ENCODE peak calls at places on chromosomes 12 and 14, in five cellular contexts. U is ovary, Z is heart left ventricle, E is heart right ventricle, T is psoas muscle. W is an unnamed sample. For H3K27me3, the result is how much of the 10 kb centered on the place peaks cover.

GRCh38 chr14:68235011-68235410 is 415.4 kb downstream of the RAD51B start:
- DNase-seq in U (no peak), Z (no peak), E (no peak), T (no peak), W (no peak)

GRCh38 chr12:113908584-113909100 is 57.5 kb downstream of the RBM19 start:
- DNase-seq in U (no peak), Z (no peak), E (no peak), T (no peak), W (no peak)

GRCh38 chr12:3964404-3964803 is 91.2 kb upstream of the PARP11 start:
- DNase-seq in U (no peak), Z (no peak), E (no peak), T (no peak), W (no peak)

GRCh38 chr12:13144266-13144828 is 40.9 kb upstream of the GSG1 start:
- DNase-seq in U (no peak), Z (no peak), E (no peak), T (no peak), W (no peak)

GRCh38 chr12:121202407-121203355 is 7.2 kb upstream of the P2RX4 start:
- DNase-seq in U (no peak), Z (no peak), E (no peak), T (no peak), W (no peak)

GRCh38 chr12:103571286-103571685 is 15.8 kb upstream of the STAB2 start:
- DNase-seq in U (no peak), Z (peak), E (peak), T (no peak), W (no peak)

GRCh38 chr12:89783321-89784060 is 74.9 kb upstream of the ATP2B1 start:
- DNase-seq in U (peak), Z (peak), E (no peak), T (no peak), W (no peak)

GRCh38 chr12:70982286-70982685 is 61.7 kb upstream of the PTPRR start:
- DNase-seq in U (no peak), Z (no peak), E (no peak), T (no peak), W (no peak)

GRCh38 chr14:61710853-61711817 is 15.8 kb downstream of the HIF1A start:
- DNase-seq in U (no peak), Z (no peak), E (no peak), T (no peak), W (no peak)

GRCh38 chr12:80000831-80001230 is 65.9 kb upstream of the PPP1R12A start:
- DNase-seq in U (no peak), Z (no peak), E (no peak), T (no peak), W (no peak)

GRCh38 chr14:20794644-20795369 is 7.8 kb downstream of the RNASE1 start:
- DNase-seq in U (no peak), Z (no peak), E (no peak), T (no peak), W (no peak)

GRCh38 chr12:24421759-24422158 is 472.3 kb upstream of the SOX5 start:
- DNase-seq in U (no peak), Z (no peak), E (no peak), T (no peak), W (no peak)

GRCh38 chr14:68924392-68925158 is 54.5 kb downstream of the ACTN1 start:
- DNase-seq in U (no peak), Z (peak), E (peak), T (no peak), W (no peak)

GRCh38 chr14:26199599-26200370 is 398.0 kb downstream of the NOVA1 start:
- DNase-seq in U (no peak), Z (no peak), E (no peak), T (no peak), W (no peak)

GRCh38 chr14:26204954-26205479 is 392.8 kb downstream of the NOVA1 start:
- DNase-seq in U (peak), Z (peak), E (peak), T (peak), W (no peak)

GRCh38 chr14:26206640-26207039 is 391.2 kb downstream of the NOVA1 start:
- DNase-seq in U (no peak), Z (no peak), E (no peak), T (no peak), W (no peak)

GRCh38 chr14:26200675-26201074 is 397.2 kb downstream of the NOVA1 start:
- DNase-seq in U (no peak), Z (no peak), E (no peak), T (no peak), W (no peak)

GRCh38 chr14:26204362-26204953 is 393.4 kb downstream of the NOVA1 start:
- DNase-seq in U (no peak), Z (no peak), E (no peak), T (peak), W (no peak)
- H3K4me3 ChIP-seq in U (peak), Z (no peak), E (peak), T (peak), W (no peak)

GRCh38 chr14:41916313-41916712 is 309.6 kb downstream of the LRFN5 start:
- DNase-seq in U (no peak), Z (no peak), E (no peak), T (no peak), W (no peak)
- H3K27me3 ChIP-seq in U (under half), Z (under half), E (under half), T (under half), W (under half)

GRCh38 chr14:43483415-43483814 is 1023.7 kb downstream of the FSCB start:
- DNase-seq in U (no peak), Z (no peak), E (no peak), T (no peak), W (no peak)

GRCh38 chr14:43480961-43481360 is 1026.1 kb downstream of the FSCB start:
- DNase-seq in U (no peak), Z (no peak), E (no peak), T (no peak), W (no peak)

GRCh38 chr14:43476822-43477221 is 1030.3 kb downstream of the FSCB start:
- DNase-seq in U (no peak), Z (no peak), E (no peak), T (no peak), W (no peak)

GRCh38 chr14:43479751-43480150 is 1027.3 kb downstream of the FSCB start:
- DNase-seq in U (no peak), Z (no peak), E (no peak), T (no peak), W (no peak)

GRCh38 chr14:43481864-43482263 is 1025.2 kb downstream of the FSCB start:
- DNase-seq in U (no peak), Z (no peak), E (no peak), T (no peak), W (no peak)
- TF ChIP-seq CTCF in U (no peak), Z (no peak), E (no peak), T (no peak), W (no peak)

GRCh38 chr12:91923864-91924263 is 221.8 kb downstream of the BTG1 start:
- DNase-seq in U (peak), Z (peak), E (no peak), T (peak), W (no peak)

GRCh38 chr12:91922139-91922538 is 223.5 kb downstream of the BTG1 start:
- DNase-seq in U (no peak), Z (no peak), E (no peak), T (no peak), W (no peak)

GRCh38 chr12:91921555-91921954 is 224.1 kb downstream of the BTG1 start:
- DNase-seq in U (no peak), Z (no peak), E (no peak), T (no peak), W (no peak)

GRCh38 chr12:91920740-91921139 is 224.9 kb downstream of the BTG1 start:
- DNase-seq in U (no peak), Z (no peak), E (no peak), T (no peak), W (no peak)

DNA sequence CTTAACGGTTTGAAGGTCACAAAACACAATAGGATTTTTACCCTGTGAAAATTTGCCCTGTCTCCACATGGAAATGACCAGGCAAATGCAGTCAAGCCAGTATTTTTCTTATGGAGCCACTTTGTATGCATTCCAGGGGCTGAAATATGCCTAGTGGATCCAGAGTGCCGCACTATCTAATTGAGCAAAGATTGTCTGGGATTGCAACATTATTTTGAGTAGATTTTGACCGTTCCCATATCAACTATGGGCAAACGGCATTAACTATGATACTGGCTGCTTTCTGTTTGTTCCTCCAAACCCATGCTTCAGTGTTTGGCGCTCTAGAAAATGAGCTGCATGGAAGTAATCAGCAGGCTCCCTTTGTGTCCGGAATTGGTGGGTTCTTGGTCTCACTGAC is 223.0 kb downstream of the BTG1 start:
- DNase-seq in U (no peak), Z (no peak), E (no peak), T (no peak), W (no peak)
- H3K4me3 ChIP-seq in U (no peak), Z (no peak), E (no peak), T (no peak), W (no peak)

DNA sequence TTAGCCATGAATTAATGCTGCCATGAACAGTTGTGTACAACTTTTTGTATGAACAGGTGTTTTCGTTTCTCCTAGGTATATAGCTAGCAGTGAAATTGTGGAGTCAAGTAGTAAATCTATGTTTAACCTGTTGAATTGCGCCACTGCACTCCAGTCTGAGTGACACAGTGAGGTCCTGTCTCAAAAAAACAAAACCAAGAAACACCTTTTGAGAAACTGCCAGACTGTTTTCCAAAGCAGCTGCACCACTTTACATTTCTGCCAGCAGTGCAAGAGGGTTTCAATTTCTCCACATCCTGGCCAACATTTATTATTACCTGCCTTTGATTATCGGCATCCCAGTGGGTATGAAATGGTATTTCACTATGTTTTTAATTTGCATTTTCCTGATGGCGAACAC is 3.3 kb upstream of the PLEKHG3 start:
- DNase-seq in U (no peak), Z (no peak), E (no peak), T (no peak), W (no peak)
- H3K27me3 ChIP-seq in U (under half), Z (under half), E (under half), T (under half), W (half or more)

W was measured in AG04450.